ENCODE peak calls at places on chromosomes 3 and 15, in seven cellular contexts. D, W, L, G, N, A and X are unnamed samples.

GRCh38 chr3:114409291-114409690 is 115.5 kb downstream of the TIGIT start:
- DNase-seq in D (no peak), W (no peak), L (no peak), G (no peak), N (no peak), A (no peak), X (no peak)

GRCh38 chr3:151584603-151585002 is 123.7 kb upstream of the IGSF10 start:
- DNase-seq in D (no peak), W (no peak), L (peak), G (no peak), N (no peak), A (no peak), X (no peak)

GRCh38 chr15:67050062-67050461 is 15.3 kb upstream of the SMAD3 start:
- DNase-seq in D (no peak), W (no peak), L (peak), G (no peak), N (no peak), A (no peak), X (no peak)

GRCh38 chr15:59688383-59688887 is 685 bp downstream of the BNIP2 start:
- DNase-seq in D (no peak), W (no peak), L (peak), G (peak), N (peak), A (no peak), X (no peak)

GRCh38 chr15:88454867-88455810 is 12.0 kb downstream of the MRPL46 start:
- DNase-seq in D (no peak), W (peak), L (peak), G (peak), N (peak), A (peak), X (peak)

GRCh38 chr3:149373235-149374125 is 4.0 kb downstream of the TM4SF1 start:
- DNase-seq in D (no peak), W (no peak), L (peak), G (no peak), N (no peak), A (no peak), X (no peak)

GRCh38 chr3:124032351-124032880 is 40.5 kb upstream of the ROPN1 start:
- DNase-seq in D (peak), W (no peak), L (peak), G (peak), N (peak), A (no peak), X (no peak)

GRCh38 chr3:14150078-14150477 is 25.2 kb downstream of the TMEM43 start:
- DNase-seq in D (no peak), W (no peak), L (no peak), G (no peak), N (no peak), A (peak), X (no peak)

GRCh38 chr3:158168996-158169573 is 59.2 kb downstream of the RSRC1 start:
- DNase-seq in D (no peak), W (peak), L (peak), G (no peak), N (peak), A (no peak), X (no peak)

GRCh38 chr3:130539005-130539404 is 22.0 kb downstream of the COL6A6 start:
- DNase-seq in D (no peak), W (no peak), L (peak), G (no peak), N (peak), A (no peak), X (peak)

GRCh38 chr3:193872265-193872753 is 263.6 kb upstream of the HES1 start:
- DNase-seq in D (no peak), W (peak), L (peak), G (no peak), N (peak), A (no peak), X (no peak)

GRCh38 chr3:101722394-101723173 is 1.8 kb upstream of the CEP97 start:
- DNase-seq in D (no peak), W (no peak), L (no peak), G (no peak), N (no peak), A (no peak), X (no peak)

GRCh38 chr3:97970131-97970530 is 2.1 kb downstream of the RIOX2 start:
- DNase-seq in D (no peak), W (no peak), L (no peak), G (no peak), N (no peak), A (no peak), X (no peak)

GRCh38 chr3:133527306-133527705 is 46.2 kb upstream of the CDV3 start:
- DNase-seq in D (no peak), W (no peak), L (peak), G (no peak), N (no peak), A (no peak), X (no peak)

GRCh38 chr15:60362318-60363023 is 35.3 kb downstream of the ANXA2 start:
- DNase-seq in D (no peak), W (no peak), L (peak), G (no peak), N (peak), A (no peak), X (no peak)

GRCh38 chr15:82643992-82644391 is 3.2 kb downstream of the CPEB1 start:
- DNase-seq in D (no peak), W (no peak), L (peak), G (no peak), N (no peak), A (no peak), X (no peak)

GRCh38 chr3:197028711-197029510 is 706 bp downstream of the MELTF start:
- DNase-seq in D (peak), W (no peak), L (no peak), G (no peak), N (no peak), A (peak), X (no peak)

GRCh38 chr3:188153498-188153948 is 434 bp upstream of the LPP start:
- DNase-seq in D (peak), W (peak), L (peak), G (peak), N (peak), A (peak), X (peak)

GRCh38 chr15:98547741-98548166 is 100.6 kb upstream of the IGF1R start:
- DNase-seq in D (peak), W (no peak), L (peak), G (peak), N (peak), A (no peak), X (peak)

GRCh38 chr3:117814975-117815374 is 1105.4 kb downstream of the TUSC7 start:
- DNase-seq in D (no peak), W (no peak), L (peak), G (no peak), N (no peak), A (no peak), X (no peak)

GRCh38 chr3:81643721-81644120 is 117.7 kb downstream of the GBE1 start:
- DNase-seq in D (no peak), W (peak), L (peak), G (no peak), N (peak), A (no peak), X (no peak)

GRCh38 chr3:129517516-129517915 is 10.9 kb upstream of the RHO start:
- DNase-seq in D (no peak), W (no peak), L (no peak), G (no peak), N (no peak), A (no peak), X (no peak)

GRCh38 chr15:27039163-27039562 is 68.2 kb downstream of the GABRG3 start:
- DNase-seq in D (no peak), W (no peak), L (no peak), G (no peak), N (no peak), A (no peak), X (no peak)

GRCh38 chr3:114127517-114127916 is 51.3 kb downstream of the DRD3 start:
- DNase-seq in D (no peak), W (no peak), L (peak), G (no peak), N (no peak), A (no peak), X (no peak)

GRCh38 chr15:95394186-95395067 is 936.1 kb upstream of the NR2F2 start:
- DNase-seq in D (no peak), W (no peak), L (peak), G (no peak), N (peak), A (no peak), X (no peak)

GRCh38 chr3:147393261-147393964 is 12.9 kb downstream of the ZIC4 start:
- DNase-seq in D (no peak), W (no peak), L (peak), G (no peak), N (peak), A (peak), X (no peak)

GRCh38 chr15:23074684-23075083 is 35.3 kb upstream of the TUBGCP5 start:
- DNase-seq in D (no peak), W (no peak), L (peak), G (no peak), N (peak), A (no peak), X (no peak)

GRCh38 chr15:64985382-64986033 is 4.2 kb downstream of the SPG21 start:
- DNase-seq in D (no peak), W (no peak), L (peak), G (no peak), N (no peak), A (no peak), X (no peak)

GRCh38 chr3:62188547-62189375 is 184.6 kb downstream of the FEZF2 start:
- DNase-seq in D (peak), W (peak), L (peak), G (peak), N (peak), A (no peak), X (peak)

GRCh38 chr15:64856429-64857145 is 14.9 kb downstream of the PLEKHO2 start:
- DNase-seq in D (peak), W (no peak), L (peak), G (peak), N (peak), A (no peak), X (no peak)

GRCh38 chr3:140216249-140216648 is 281.3 kb downstream of the CLSTN2 start:
- DNase-seq in D (no peak), W (no peak), L (peak), G (no peak), N (no peak), A (no peak), X (no peak)

GRCh38 chr15:97473615-97474014 is 486.9 kb upstream of the ARRDC4 start:
- DNase-seq in D (no peak), W (no peak), L (no peak), G (no peak), N (no peak), A (no peak), X (no peak)

GRCh38 chr15:92839696-92840095 is 60.4 kb upstream of the CHD2 start:
- DNase-seq in D (no peak), W (no peak), L (no peak), G (no peak), N (no peak), A (no peak), X (no peak)

GRCh38 chr15:74642724-74643367 is 27.2 kb downstream of the CLK3 start:
- DNase-seq in D (no peak), W (no peak), L (peak), G (no peak), N (peak), A (no peak), X (no peak)

GRCh38 chr15:51198701-51199253 is 104.1 kb upstream of the TNFAIP8L3 start:
- DNase-seq in D (no peak), W (no peak), L (no peak), G (no peak), N (no peak), A (no peak), X (no peak)
- TF ChIP-seq CTCF in D (peak), W (no peak), L (no peak), G (no peak), N (peak), A (no peak), X (no peak)

GRCh38 chr3:190716961-190717360 is 145.5 kb downstream of the GMNC start:
- DNase-seq in D (no peak), W (no peak), L (no peak), G (no peak), N (no peak), A (no peak), X (no peak)

GRCh38 chr3:190718097-190718496 is 144.4 kb downstream of the GMNC start:
- DNase-seq in D (no peak), W (no peak), L (no peak), G (no peak), N (no peak), A (no peak), X (no peak)

GRCh38 chr3:190721330-190721729 is 141.2 kb downstream of the GMNC start:
- DNase-seq in D (no peak), W (no peak), L (no peak), G (no peak), N (no peak), A (no peak), X (no peak)

GRCh38 chr3:190722181-190722905 is 140.2 kb downstream of the GMNC start:
- DNase-seq in D (no peak), W (no peak), L (peak), G (no peak), N (no peak), A (no peak), X (no peak)

DNA sequence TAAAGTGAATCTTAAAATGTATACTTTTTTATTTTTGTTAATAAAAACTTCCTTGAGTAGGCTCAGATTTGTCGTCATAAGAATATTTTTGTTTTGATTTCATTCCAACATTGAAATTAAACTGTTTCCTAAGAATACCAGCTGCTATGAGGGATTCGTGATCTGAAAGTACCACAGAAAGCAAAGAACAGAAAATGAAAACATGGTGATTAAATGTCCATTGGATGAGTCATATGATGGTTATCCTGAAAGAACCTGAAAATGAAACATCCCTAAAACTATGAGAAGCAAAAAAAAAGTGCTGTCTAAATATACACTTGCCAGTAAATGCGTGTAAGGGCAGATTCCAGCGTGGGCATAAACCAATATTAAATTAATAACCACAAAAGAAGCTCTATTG is 143.8 kb downstream of the GMNC start:
- DNase-seq in D (no peak), W (peak), L (peak), G (no peak), N (peak), A (no peak), X (no peak)
- H3K4me3 ChIP-seq in D (no peak), W (no peak), L (no peak), G (no peak), N (no peak), A (no peak), X (no peak)

GRCh38 chr3:173395412-173396181 is 1.9 kb upstream of the NLGN1 start:
- DNase-seq in D (peak), W (peak), L (peak), G (peak), N (peak), A (peak), X (peak)

GRCh38 chr3:173398111-173398479 is 551 bp downstream of the NLGN1 start:
- DNase-seq in D (no peak), W (no peak), L (peak), G (no peak), N (no peak), A (no peak), X (no peak)

GRCh38 chr3:173396191-173397041 is 1.1 kb upstream of the NLGN1 start:
- DNase-seq in D (no peak), W (no peak), L (no peak), G (no peak), N (peak), A (no peak), X (no peak)

GRCh38 chr3:173399001-173399400 is 1.5 kb downstream of the NLGN1 start:
- DNase-seq in D (no peak), W (no peak), L (no peak), G (no peak), N (peak), A (no peak), X (no peak)

DNA sequence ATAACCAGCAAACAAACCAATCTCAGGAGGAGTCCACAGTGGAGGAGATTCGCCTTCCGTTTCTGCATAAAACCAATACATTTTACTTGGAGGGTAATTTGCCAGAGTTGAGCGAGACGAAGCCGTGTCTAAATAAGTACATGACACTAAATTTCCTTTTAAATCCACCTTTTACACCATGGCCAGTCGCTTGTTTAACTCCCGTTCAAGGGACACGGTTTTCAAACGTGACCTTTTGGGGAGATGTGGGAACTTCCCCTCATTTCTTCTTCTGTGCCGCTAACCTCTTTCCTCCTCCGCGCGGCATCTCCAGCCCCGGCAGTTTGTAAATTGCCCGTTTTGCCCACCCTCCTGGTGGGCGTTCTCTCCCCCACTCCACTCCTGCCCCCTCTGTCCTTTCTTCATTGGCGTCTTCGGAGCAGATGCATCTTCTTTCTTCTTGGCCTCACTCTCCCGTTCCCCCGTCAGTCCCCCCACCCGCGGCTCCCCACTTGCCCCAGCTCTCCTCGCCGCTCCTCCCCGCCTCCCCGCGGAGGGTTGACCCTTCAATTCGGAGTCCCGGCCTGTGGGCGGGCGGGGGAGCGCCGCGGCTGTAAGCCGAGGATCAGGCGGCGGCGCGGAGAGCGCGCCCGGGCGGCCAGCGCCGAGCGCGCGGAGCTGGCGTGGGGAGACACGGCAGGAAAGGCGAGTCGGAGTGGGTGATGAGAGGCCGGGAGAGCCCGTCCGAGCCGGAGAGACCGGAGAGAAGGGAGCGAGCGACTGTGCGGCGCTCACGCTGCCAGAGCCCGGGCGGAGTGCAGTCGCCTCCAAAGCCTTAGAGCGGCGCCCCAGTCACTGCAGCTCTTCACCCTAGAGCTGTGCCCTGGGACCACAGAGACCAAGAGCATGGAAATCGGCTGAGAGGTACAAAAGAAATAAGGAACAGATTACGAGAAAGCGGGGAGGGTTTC is at the start of gene NLGN1:
- DNase-seq in D (peak), W (peak), L (peak), G (peak), N (peak), A (no peak), X (peak)
- TF ChIP-seq CTCF in D (peak), W (peak), L (peak), G (peak), N (peak), A (no peak), X (peak)

DNA sequence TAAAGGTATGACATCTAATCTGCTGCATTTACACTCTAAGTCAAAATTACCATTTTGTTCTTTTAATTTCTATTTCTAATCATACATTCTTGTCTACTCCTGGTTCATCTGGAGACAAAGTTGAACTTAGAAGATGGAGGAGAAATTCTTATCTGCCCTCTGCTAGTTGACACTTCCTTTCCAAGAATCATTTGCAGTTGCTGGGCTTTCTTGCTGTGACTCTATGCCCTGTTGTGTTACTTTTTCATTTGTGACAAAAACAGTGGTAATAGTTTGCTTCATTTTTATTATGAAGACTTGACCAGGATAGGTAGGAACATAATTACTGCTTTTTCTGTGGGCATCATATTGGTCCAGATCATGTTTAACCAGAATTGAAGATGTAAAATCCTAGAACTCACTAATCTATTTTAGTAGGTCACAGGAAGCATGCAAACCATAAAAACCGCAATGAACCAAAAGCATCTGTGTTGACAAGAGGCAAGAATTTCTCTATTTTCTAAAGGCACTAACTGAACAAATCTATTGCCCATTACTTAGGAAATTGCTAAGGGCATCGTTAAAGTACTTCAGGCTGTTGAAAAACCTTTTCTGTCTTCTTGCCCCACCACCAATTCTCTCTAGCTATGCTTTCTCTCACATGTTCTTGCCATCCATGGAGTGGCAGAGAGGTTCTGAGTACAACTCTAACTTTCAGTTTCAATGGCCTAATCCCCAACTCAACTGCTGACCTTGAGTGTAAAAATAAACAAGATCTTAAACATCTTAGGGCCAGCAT is 4.2 kb upstream of the CCR2 start:
- DNase-seq in D (no peak), W (no peak), L (no peak), G (no peak), N (no peak), A (no peak), X (no peak)
- H3K4me3 ChIP-seq in D (no peak), W (no peak), L (no peak), G (no peak), N (no peak), A (no peak), X (no peak)

GRCh38 chr15:62391565-62392262 is 226.6 kb upstream of the C2CD4B start:
- DNase-seq in D (peak), W (no peak), L (peak), G (peak), N (peak), A (no peak), X (peak)
- TF ChIP-seq CTCF in D (peak), W (peak), L (peak), G (peak), N (peak), A (no peak), X (peak)

DNA sequence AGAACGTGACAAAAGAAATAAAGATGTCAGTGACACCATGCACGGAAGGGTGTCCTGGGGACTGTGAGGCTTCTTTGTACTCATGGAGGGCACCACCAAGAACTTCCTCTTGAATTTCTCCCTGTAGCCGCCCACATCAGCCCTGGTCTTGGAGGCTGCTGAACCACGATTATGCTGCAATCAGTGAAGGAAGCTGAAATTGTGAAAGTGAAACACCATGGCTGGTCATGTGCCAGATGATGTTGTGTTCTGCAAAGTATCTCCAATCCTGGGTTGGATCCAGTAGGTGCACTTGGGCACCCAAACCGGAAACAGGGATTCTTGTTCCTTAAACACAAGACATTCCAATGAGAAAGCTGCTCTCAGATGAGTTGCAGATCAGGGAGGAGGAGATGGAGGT is 104.4 kb upstream of the GOLGA6L6 start:
- DNase-seq in D (no peak), W (no peak), L (peak), G (peak), N (no peak), A (no peak), X (peak)
- H3K4me3 ChIP-seq in D (no peak), W (no peak), L (no peak), G (no peak), N (no peak), A (no peak), X (no peak)